ENCODE peak calls at places on chromosome 15, in four cellular contexts. Q is GM12878, S is HepG2, I is K562. H is an unnamed sample.

GRCh38 chr15:26443321-26443720 is 329.5 kb downstream of the GABRB3 start:
- DNase-seq in Q (no peak), S (no peak), I (no peak), H (no peak)

GRCh38 chr15:38708672-38709188 is 144.1 kb upstream of the RASGRP1 start:
- DNase-seq in Q (no peak), S (no peak), I (no peak), H (no peak)

GRCh38 chr15:25776071-25776740 is 86.9 kb downstream of the ATP10A start:
- DNase-seq in Q (no peak), S (no peak), I (no peak), H (no peak)

GRCh38 chr15:28093761-28094535 is 5.2 kb downstream of the OCA2 start:
- DNase-seq in Q (no peak), S (no peak), I (no peak), H (peak)

GRCh38 chr15:35115155-35115725 is 30.1 kb upstream of the NANOGP8 start:
- DNase-seq in Q (no peak), S (peak), I (no peak), H (no peak)

GRCh38 chr15:34693053-34693744 is 61.6 kb downstream of the GJD2 start:
- DNase-seq in Q (no peak), S (no peak), I (no peak), H (no peak)

GRCh38 chr15:75531041-75531450 is 48.1 kb downstream of the PTPN9 start:
- DNase-seq in Q (no peak), S (no peak), I (no peak), H (no peak)

GRCh38 chr15:75648156-75649000 is 666 bp downstream of the SNX33 start:
- DNase-seq in Q (no peak), S (peak), I (peak), H (peak)

GRCh38 chr15:67548862-67549651 is 6.6 kb downstream of the MAP2K5 start:
- DNase-seq in Q (no peak), S (no peak), I (no peak), H (peak)

GRCh38 chr15:35256555-35256954 is 171.5 kb upstream of the NANOGP8 start:
- DNase-seq in Q (no peak), S (no peak), I (no peak), H (no peak)

GRCh38 chr15:57094594-57095257 is 176.3 kb downstream of the TCF12 start:
- DNase-seq in Q (no peak), S (no peak), I (no peak), H (no peak)

GRCh38 chr15:90911906-90912769 is 9.0 kb downstream of the MAN2A2 start:
- DNase-seq in Q (no peak), S (no peak), I (no peak), H (no peak)

GRCh38 chr15:50107591-50108408 is 11.2 kb downstream of the ATP8B4 start:
- DNase-seq in Q (peak), S (no peak), I (no peak), H (no peak)

GRCh38 chr15:51218249-51218648 is 120.1 kb downstream of the CYP19A1 start:
- DNase-seq in Q (no peak), S (no peak), I (no peak), H (no peak)

GRCh38 chr15:42404461-42405235 is 45.3 kb downstream of the CAPN3 start:
- DNase-seq in Q (no peak), S (peak), I (no peak), H (no peak)

GRCh38 chr15:64905119-64905831 is 6.4 kb upstream of the ANKDD1A start:
- DNase-seq in Q (no peak), S (peak), I (peak), H (peak)

GRCh38 chr15:91264651-91265351 is 164.7 kb downstream of the SV2B start:
- DNase-seq in Q (no peak), S (no peak), I (no peak), H (no peak)

GRCh38 chr15:85854345-85855097 is 59.8 kb upstream of the KLHL25 start:
- DNase-seq in Q (no peak), S (peak), I (peak), H (peak)

GRCh38 chr15:89621547-89621946 is 33.7 kb downstream of the KIF7 start:
- DNase-seq in Q (no peak), S (no peak), I (no peak), H (no peak)

GRCh38 chr15:96360581-96361308 is 30.2 kb downstream of the NR2F2 start:
- DNase-seq in Q (no peak), S (no peak), I (no peak), H (peak)

GRCh38 chr15:37824717-37825382 is 109.6 kb upstream of the TMCO5A start:
- DNase-seq in Q (no peak), S (peak), I (peak), H (no peak)

GRCh38 chr15:63156708-63157065 is 590 bp downstream of the RPS27L start:
- DNase-seq in Q (no peak), S (peak), I (peak), H (peak)

GRCh38 chr15:50542051-50542450 is 4.4 kb downstream of the USP50 start:
- DNase-seq in Q (no peak), S (peak), I (no peak), H (no peak)

GRCh38 chr15:43795197-43795596 is 3.1 kb downstream of the SERF2 start:
- DNase-seq in Q (no peak), S (no peak), I (no peak), H (no peak)

GRCh38 chr15:51718199-51718598 is 19.3 kb downstream of the LYSMD2 start:
- DNase-seq in Q (no peak), S (no peak), I (no peak), H (no peak)

GRCh38 chr15:85500729-85501128 is 120.3 kb downstream of the AKAP13 start:
- DNase-seq in Q (no peak), S (no peak), I (no peak), H (no peak)

GRCh38 chr15:45668386-45668785 is 33.6 kb downstream of the SQOR start:
- DNase-seq in Q (no peak), S (no peak), I (no peak), H (no peak)

GRCh38 chr15:66006986-66007385 is 137.7 kb downstream of the RAB11A start:
- DNase-seq in Q (no peak), S (no peak), I (no peak), H (no peak)

GRCh38 chr15:25643120-25643519 is 204.3 kb upstream of the UBE3A start:
- DNase-seq in Q (no peak), S (no peak), I (no peak), H (no peak)

GRCh38 chr15:48170981-48171380 is 7.1 kb downstream of the MYEF2 start:
- DNase-seq in Q (no peak), S (peak), I (no peak), H (no peak)

GRCh38 chr15:52143862-52144261 is 31.3 kb upstream of the BCL2L10 start:
- DNase-seq in Q (no peak), S (peak), I (peak), H (no peak)

GRCh38 chr15:44726568-44727461 is 9.5 kb upstream of the TRIM69 start:
- DNase-seq in Q (peak), S (peak), I (peak), H (no peak)

GRCh38 chr15:48634934-48635333 is 10.6 kb downstream of the FBN1 start:
- DNase-seq in Q (no peak), S (no peak), I (no peak), H (no peak)

GRCh38 chr15:75776075-75776443 is 63.4 kb upstream of the CSPG4 start:
- DNase-seq in Q (no peak), S (peak), I (peak), H (no peak)

GRCh38 chr15:42165081-42165480 is 8.6 kb upstream of the PLA2G4F start:
- DNase-seq in Q (no peak), S (no peak), I (no peak), H (no peak)

GRCh38 chr15:96047255-96047931 is 283.1 kb upstream of the NR2F2 start:
- DNase-seq in Q (no peak), S (no peak), I (no peak), H (no peak)

GRCh38 chr15:88792342-88793282 is 10.6 kb upstream of the ACAN start:
- DNase-seq in Q (no peak), S (no peak), I (no peak), H (no peak)

GRCh38 chr15:41838400-41838897 is at the start of gene PLA2G4B:
- DNase-seq in Q (no peak), S (no peak), I (no peak), H (no peak)

DNA sequence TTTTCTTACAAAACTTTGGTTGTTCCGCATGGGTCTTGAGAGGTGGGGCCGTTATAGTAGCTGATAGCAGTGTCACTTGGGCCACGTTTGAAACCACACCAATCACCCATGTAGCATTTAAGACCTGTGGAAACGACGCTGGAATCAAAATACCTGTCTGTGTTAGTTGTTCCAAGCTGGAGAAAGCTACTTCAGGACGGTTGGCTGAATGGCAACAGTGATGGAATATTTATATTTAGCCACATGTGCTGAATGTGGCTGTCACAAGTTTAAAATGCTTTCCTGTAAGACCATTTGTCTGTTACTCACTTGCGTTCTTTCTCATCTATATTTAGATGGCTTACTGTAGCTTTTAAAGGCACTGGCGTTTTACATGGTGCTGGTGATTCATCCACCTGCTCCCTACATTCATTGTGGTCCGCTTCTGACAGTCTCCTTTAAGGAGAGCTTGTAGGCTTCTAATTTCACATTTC is 1.4 kb downstream of the DNAJA4 start:
- DNase-seq in Q (no peak), S (no peak), I (no peak), H (no peak)
- TF ChIP-seq NFIC in Q (no peak), S (no peak), I (no peak), H (no peak)

DNA sequence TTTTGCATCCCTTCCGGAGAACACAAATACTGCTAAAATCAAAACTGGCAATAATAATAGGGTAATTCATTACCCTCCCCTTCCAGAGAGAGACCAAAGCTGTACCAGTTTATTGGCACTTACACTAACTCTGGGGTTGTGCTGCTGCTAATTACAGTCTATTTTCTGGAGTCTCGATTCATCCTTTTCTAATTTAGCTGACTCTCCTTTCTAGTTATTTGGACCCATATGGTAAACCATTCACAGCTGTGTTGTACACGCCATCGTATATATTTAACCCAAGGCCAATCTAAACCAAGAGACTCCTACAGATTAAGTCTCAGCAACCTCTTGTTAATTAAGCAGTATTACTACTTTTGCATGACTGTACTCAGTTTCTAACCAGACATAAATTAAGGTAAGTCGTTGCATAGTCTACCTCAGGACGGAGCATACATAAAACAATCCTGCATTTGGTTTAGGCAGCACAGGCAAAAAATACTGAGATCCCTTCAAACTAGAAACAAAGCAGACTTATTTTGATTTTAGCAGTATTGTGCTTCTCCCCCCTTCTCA is 22.5 kb downstream of the ANXA2 start:
- DNase-seq in Q (no peak), S (no peak), I (no peak), H (no peak)
- TF ChIP-seq NFIC in Q (no peak), S (no peak), I (no peak), H (no peak)

GRCh38 chr15:74383695-74384565 is 16.5 kb upstream of the CYP11A1 start:
- DNase-seq in Q (peak), S (no peak), I (no peak), H (no peak)
- TF ChIP-seq NFIC in Q (no peak), S (no peak), I (peak), H (no peak)

GRCh38 chr15:71916834-71917233 is 106.5 kb downstream of the NR2E3 start:
- DNase-seq in Q (no peak), S (no peak), I (no peak), H (peak)
- TF ChIP-seq NFIC in Q (no peak), S (no peak), I (no peak), H (no peak)

DNA sequence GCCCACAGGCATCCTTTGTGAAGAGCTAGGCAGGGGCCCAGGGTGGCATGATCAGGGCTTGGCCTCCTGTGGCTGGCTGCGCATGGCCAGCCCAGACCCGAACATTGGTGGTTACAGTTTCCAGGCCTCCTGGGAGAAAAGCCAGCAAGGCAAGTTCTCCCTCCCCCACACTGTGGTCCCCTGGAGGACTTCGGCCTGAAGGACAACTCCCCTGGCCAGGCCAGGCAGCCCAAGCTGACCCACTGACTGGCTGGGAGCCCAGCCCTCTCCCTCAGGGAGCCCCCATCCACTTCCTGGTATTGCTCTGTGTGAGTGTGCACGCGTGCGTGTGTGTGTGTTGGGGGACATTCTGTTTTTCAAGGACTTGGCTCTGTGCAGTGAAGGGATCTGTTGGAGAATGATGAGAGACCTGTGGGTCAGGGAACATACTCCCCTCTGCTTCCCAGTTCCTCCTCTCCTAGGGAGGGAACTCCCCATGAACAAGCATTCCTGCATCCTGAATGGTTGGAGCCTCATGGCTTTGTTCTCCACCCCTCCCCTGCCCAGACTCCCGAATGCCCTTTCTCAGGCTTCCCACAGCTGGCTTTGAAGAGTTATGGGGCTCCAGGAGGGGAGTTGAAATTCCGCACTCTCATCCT is 29.5 kb downstream of the CORO2B start:
- DNase-seq in Q (no peak), S (no peak), I (no peak), H (no peak)
- TF ChIP-seq NFIC in Q (no peak), S (no peak), I (no peak), H (no peak)

GRCh38 chr15:69648775-69649735 is 196.4 kb downstream of the RPLP1 start:
- DNase-seq in Q (no peak), S (no peak), I (no peak), H (no peak)
- TF ChIP-seq NFIC in Q (no peak), S (no peak), I (no peak), H (no peak)

DNA sequence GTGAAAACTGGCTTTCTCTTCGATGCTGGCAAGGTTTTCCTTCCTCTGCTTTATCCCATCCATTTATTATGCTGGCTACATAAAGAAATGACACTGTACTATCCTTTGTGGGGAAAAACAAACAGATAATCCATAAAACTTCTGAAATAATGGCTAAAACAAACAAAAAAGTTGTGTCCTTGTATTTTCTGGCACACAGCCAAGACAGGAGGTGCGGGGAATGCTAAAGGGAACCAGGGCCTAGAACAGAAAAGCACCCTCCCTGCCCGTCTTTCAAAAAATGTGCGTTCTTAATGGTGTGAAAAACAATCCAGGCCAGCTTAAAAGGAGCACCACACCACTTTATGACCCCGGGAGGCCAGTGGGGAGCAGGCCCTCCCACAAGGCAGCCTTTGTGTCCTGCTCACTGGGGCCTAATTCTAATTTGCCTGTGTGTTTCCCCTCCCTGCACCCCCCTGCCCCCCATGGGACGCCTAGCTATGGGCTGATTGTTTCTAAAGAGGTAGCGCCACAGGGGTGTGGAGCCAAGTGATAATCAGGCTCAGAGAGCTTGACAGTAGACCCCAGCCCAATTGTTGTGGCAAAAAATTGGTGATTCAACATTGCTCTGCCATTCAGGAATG is 181.3 kb downstream of the GREM1 start:
- DNase-seq in Q (no peak), S (no peak), I (no peak), H (peak)
- TF ChIP-seq NFIC in Q (no peak), S (no peak), I (peak), H (peak)

GRCh38 chr15:59396660-59397059 is 24.0 kb upstream of the MYO1E start:
- DNase-seq in Q (no peak), S (no peak), I (no peak), H (no peak)

GRCh38 chr15:59398220-59398619 is 25.5 kb upstream of the MYO1E start:
- DNase-seq in Q (no peak), S (no peak), I (no peak), H (no peak)

GRCh38 chr15:59394166-59394661 is 21.5 kb upstream of the MYO1E start:
- DNase-seq in Q (no peak), S (no peak), I (no peak), H (no peak)

GRCh38 chr15:59399465-59400102 is 26.9 kb upstream of the MYO1E start:
- DNase-seq in Q (peak), S (no peak), I (no peak), H (no peak)

GRCh38 chr15:59396211-59396610 is 23.5 kb upstream of the MYO1E start:
- DNase-seq in Q (no peak), S (no peak), I (no peak), H (no peak)
- TF ChIP-seq NFIC in Q (no peak), S (no peak), I (no peak), H (no peak)

DNA sequence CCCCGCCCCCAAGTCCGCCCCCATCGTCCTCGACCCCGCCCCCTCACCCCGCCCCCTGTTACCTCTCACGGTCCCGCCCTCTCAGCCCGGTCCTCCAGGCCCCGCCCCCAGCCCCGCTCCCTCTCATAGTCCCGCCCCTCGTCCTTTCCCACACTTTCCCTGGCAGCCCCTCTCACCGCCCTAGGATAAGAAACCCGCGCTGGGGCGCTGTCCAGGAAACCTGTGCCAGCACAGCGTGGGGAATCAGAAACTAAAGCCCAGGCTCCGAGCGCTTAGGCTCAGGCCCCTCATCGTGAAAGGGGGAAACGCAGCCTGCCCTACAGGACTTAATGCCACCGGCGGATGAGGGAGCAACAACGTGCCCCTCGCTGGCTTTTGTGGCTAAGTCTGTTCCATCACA is 20.9 kb downstream of the TRPM1 start:
- DNase-seq in Q (no peak), S (no peak), I (peak), H (peak)
- TF ChIP-seq NFIC in Q (no peak), S (no peak), I (no peak), H (no peak)

H was measured in SK-N-SH.